ENCODE peak calls at places on chromosomes 3 and 15, in eight cellular contexts. A is kidney, J is GM23338, H is AG04450, V is neural progenitor cell, I is esophagus squamous epithelium, X is thoracic aorta, B is lower lobe of right lung. Z is an unnamed sample.
A peak's percentile ranks its signal among the peaks of the same experiment; 100 is the strongest.

GRCh38 chr15:80619677-80620076 is 75.4 kb upstream of the ABHD17C start:
- DNase-seq in A (no peak), J (no peak), H (no peak), V (peak; percentile 9), I (no peak), X (no peak), B (no peak), Z (no peak)

GRCh38 chr3:138042043-138042442 is 32.1 kb downstream of the CLDN18 start:
- DNase-seq in A (no peak), J (no peak), H (peak; percentile 45), V (no peak), I (no peak), X (no peak), B (no peak), Z (no peak)

GRCh38 chr3:122183521-122183892 is at the start of gene CASR:
- DNase-seq in A (peak; percentile 91), J (peak; percentile 52), H (no peak), V (peak; percentile 34), I (no peak), X (no peak), B (peak; percentile 52), Z (peak; percentile 56)

GRCh38 chr3:8457039-8457438 is 44.6 kb upstream of the LMCD1 start:
- DNase-seq in A (no peak), J (no peak), H (no peak), V (no peak), I (no peak), X (no peak), B (no peak), Z (no peak)

GRCh38 chr15:50058231-50058630 is 60.8 kb downstream of the ATP8B4 start:
- DNase-seq in A (no peak), J (no peak), H (no peak), V (no peak), I (no peak), X (no peak), B (no peak), Z (no peak)

GRCh38 chr3:185460719-185461350 is 38.0 kb downstream of the TMEM41A start:
- DNase-seq in A (no peak), J (peak; percentile 63), H (no peak), V (no peak), I (no peak), X (no peak), B (no peak), Z (no peak)

GRCh38 chr3:12638105-12638504 is 25.8 kb downstream of the RAF1 start:
- DNase-seq in A (no peak), J (no peak), H (no peak), V (no peak), I (no peak), X (no peak), B (no peak), Z (no peak)

GRCh38 chr15:80890341-80890972 is 99.2 kb downstream of the MESD start:
- DNase-seq in A (no peak), J (no peak), H (no peak), V (no peak), I (no peak), X (no peak), B (no peak), Z (no peak)

GRCh38 chr3:133330542-133330941 is 69.3 kb upstream of the BFSP2 start:
- DNase-seq in A (no peak), J (no peak), H (no peak), V (no peak), I (no peak), X (no peak), B (no peak), Z (no peak)

GRCh38 chr3:156527060-156527459 is 27.9 kb downstream of the SSR3 start:
- DNase-seq in A (no peak), J (no peak), H (no peak), V (no peak), I (no peak), X (no peak), B (no peak), Z (no peak)

GRCh38 chr15:80480171-80480811 is 76.1 kb downstream of the ARNT2 start:
- DNase-seq in A (no peak), J (peak; percentile 30), H (no peak), V (no peak), I (no peak), X (no peak), B (no peak), Z (no peak)

GRCh38 chr3:196688349-196688748 is 23.7 kb downstream of the CEP19 start:
- DNase-seq in A (no peak), J (no peak), H (peak; percentile 3), V (no peak), I (no peak), X (no peak), B (peak; percentile 84), Z (no peak)

GRCh38 chr15:48913141-48913540 is 35.2 kb downstream of the EID1 start:
- DNase-seq in A (no peak), J (no peak), H (no peak), V (no peak), I (no peak), X (no peak), B (no peak), Z (no peak)

GRCh38 chr15:45253330-45253729 is 1.3 kb downstream of the SLC28A2 start:
- DNase-seq in A (no peak), J (peak; percentile 70), H (no peak), V (peak; percentile 21), I (no peak), X (no peak), B (no peak), Z (no peak)

GRCh38 chr15:85865070-85865684 is 70.5 kb upstream of the KLHL25 start:
- DNase-seq in A (no peak), J (peak; percentile 94), H (no peak), V (peak; percentile 91), I (no peak), X (no peak), B (no peak), Z (no peak)

GRCh38 chr15:75653347-75653913 is 5.7 kb downstream of the SNX33 start:
- DNase-seq in A (no peak), J (no peak), H (no peak), V (peak; percentile 29), I (no peak), X (no peak), B (no peak), Z (no peak)

GRCh38 chr15:77464129-77464865 is 43.6 kb downstream of the HMG20A start:
- DNase-seq in A (no peak), J (no peak), H (no peak), V (no peak), I (no peak), X (no peak), B (no peak), Z (no peak)

GRCh38 chr3:63809607-63810006 is 9.5 kb upstream of the C3orf49 start:
- DNase-seq in A (no peak), J (peak; percentile 22), H (no peak), V (no peak), I (no peak), X (no peak), B (no peak), Z (peak; percentile 67)

GRCh38 chr3:62415312-62415791 is 42.0 kb upstream of the FEZF2 start:
- DNase-seq in A (no peak), J (peak; percentile 90), H (no peak), V (peak; percentile 98), I (no peak), X (no peak), B (no peak), Z (no peak)

GRCh38 chr3:182027366-182027765 is 315.6 kb downstream of the SOX2 start:
- DNase-seq in A (no peak), J (no peak), H (no peak), V (no peak), I (no peak), X (no peak), B (no peak), Z (no peak)

GRCh38 chr3:100084100-100084806 is 30.0 kb downstream of the FILIP1L start:
- DNase-seq in A (no peak), J (no peak), H (no peak), V (no peak), I (no peak), X (no peak), B (no peak), Z (no peak)
- H3K27ac ChIP-seq in A (no peak overlapping the region), J (no peak overlapping the region), H (no peak overlapping the region), V (no peak overlapping the region), I (no peak overlapping the region), X (peak overlapping the region; percentile 41), B (no peak overlapping the region), Z (no peak overlapping the region)

GRCh38 chr15:99707481-99708270 is 25.6 kb downstream of the LYSMD4 start:
- DNase-seq in A (no peak), J (no peak), H (no peak), V (no peak), I (no peak), X (no peak), B (no peak), Z (no peak)
- H3K27ac ChIP-seq in A (no peak overlapping the region), J (no peak overlapping the region), H (peak overlapping the region; percentile 13), V (no peak overlapping the region), I (peak overlapping the region; percentile 63), X (peak overlapping the region; percentile 81), B (peak overlapping the region; percentile 67), Z (peak overlapping the region; percentile 34)

DNA sequence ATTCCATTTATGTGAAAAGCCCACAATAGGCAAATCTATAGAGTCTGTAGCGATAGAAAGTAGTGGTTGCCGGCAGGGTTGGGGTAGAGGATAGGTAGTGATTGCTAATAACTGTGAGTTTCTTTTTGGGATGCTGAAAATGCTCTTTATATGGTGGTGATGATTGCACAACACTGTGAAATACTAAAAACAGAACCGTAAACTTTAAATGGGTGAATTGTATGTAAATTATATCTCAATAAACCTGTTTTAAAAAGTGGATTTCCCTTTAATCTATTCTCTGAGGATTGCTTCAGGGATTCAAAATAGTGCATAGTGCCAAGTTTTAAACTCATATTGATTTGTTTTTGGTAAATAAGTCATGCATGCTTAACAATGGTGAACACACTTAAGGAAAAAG is 140.2 kb downstream of the LPP start:
- DNase-seq in A (no peak), J (no peak), H (no peak), V (no peak), I (no peak), X (no peak), B (no peak), Z (no peak)
- H3K27ac ChIP-seq in A (peak overlapping the region; percentile 51), J (no peak overlapping the region), H (no peak overlapping the region), V (no peak overlapping the region), I (peak overlapping the region; percentile 81), X (peak overlapping the region; percentile 71), B (no peak overlapping the region), Z (peak overlapping the region; percentile 82)

DNA sequence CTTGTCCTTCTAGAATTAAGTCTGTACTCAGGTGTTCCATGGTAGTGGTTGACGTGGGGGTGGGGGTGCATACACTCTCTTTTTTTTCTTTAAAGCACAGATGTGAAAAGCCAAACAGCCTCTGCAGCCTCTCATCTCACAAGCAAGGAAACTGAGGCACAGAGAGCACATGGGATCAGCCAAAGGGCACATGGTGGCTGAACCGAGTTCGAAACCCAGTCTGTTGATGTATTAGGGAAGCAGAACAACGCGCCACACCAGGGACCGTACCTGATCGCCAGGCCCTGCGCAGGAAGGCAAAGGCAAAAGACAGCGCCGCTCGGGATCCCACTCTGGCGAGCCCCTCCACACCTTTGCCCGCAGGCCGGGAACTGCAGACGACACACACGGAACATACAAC is 47.3 kb downstream of the HERC2 start:
- DNase-seq in A (no peak), J (no peak), H (no peak), V (no peak), I (no peak), X (no peak), B (no peak), Z (no peak)
- H3K27ac ChIP-seq in A (no peak overlapping the region), J (no peak overlapping the region), H (no peak overlapping the region), V (no peak overlapping the region), I (no peak overlapping the region), X (no peak overlapping the region), B (no peak overlapping the region), Z (no peak overlapping the region)

Z was measured in RWPE2.